ENCODE peak calls at places on chromosomes 4 and X, in five cellular contexts. T is sigmoid colon, V is uterus, B is Peyer's patch, X is cardiac muscle cell. F is an unnamed sample. For H3K4me1 and H3K9me3, the result is how much of the 10 kb centered on the place peaks cover.

GRCh38 chrX:10496345-10496965 is 123.9 kb downstream of the MID1 start:
- DNase-seq in X (no peak), V (no peak), T (no peak), B (no peak), F (no peak)

GRCh38 chr4:27308379-27308778 is 447.7 kb downstream of the STIM2 start:
- DNase-seq in V (no peak), X (no peak), B (no peak), T (no peak), F (no peak)

GRCh38 chr4:61276034-61276433 is 75.9 kb downstream of the ADGRL3 start:
- DNase-seq in V (no peak), T (no peak), B (no peak), X (no peak), F (no peak)

GRCh38 chr4:55426518-55426917 is 30.8 kb downstream of the TMEM165 start:
- DNase-seq in X (no peak), T (no peak), B (no peak), V (no peak), F (no peak)

GRCh38 chr4:37977471-37978452 is 17.6 kb downstream of the PTTG2 start:
- DNase-seq in B (peak), T (peak), X (peak), V (peak), F (peak)

GRCh38 chr4:40308528-40309122 is 26.5 kb upstream of the CHRNA9 start:
- DNase-seq in T (no peak), V (no peak), B (no peak), X (no peak), F (no peak)

GRCh38 chrX:106730385-106730784 is 3.9 kb downstream of the RNF128 start:
- DNase-seq in V (no peak), B (no peak), X (no peak), T (no peak), F (no peak)

GRCh38 chr4:149223659-149224058 is 592.0 kb downstream of the IQCM start:
- DNase-seq in B (no peak), V (no peak), T (no peak), X (no peak), F (no peak)

GRCh38 chr4:18568600-18568999 is 547.0 kb upstream of the LCORL start:
- DNase-seq in V (no peak), T (no peak), B (no peak), X (peak), F (no peak)

GRCh38 chr4:60952921-60953320 is 247.2 kb upstream of the ADGRL3 start:
- DNase-seq in V (no peak), T (no peak), B (no peak), X (no peak), F (no peak)

GRCh38 chr4:13516315-13516860 is 27.9 kb downstream of the NKX3-2 start:
- DNase-seq in V (no peak), B (no peak), X (no peak), T (no peak), F (no peak)

GRCh38 chr4:105550641-105551040 is 1.8 kb upstream of the ARHGEF38 start:
- DNase-seq in X (no peak), T (no peak), V (no peak), B (no peak), F (no peak)

GRCh38 chr4:6746721-6747689 is 31.0 kb downstream of the BLOC1S4 start:
- DNase-seq in X (no peak), V (no peak), T (no peak), B (peak), F (peak)

GRCh38 chr4:41095973-41096372 is 118.4 kb downstream of the APBB2 start:
- DNase-seq in T (no peak), X (no peak), B (no peak), V (no peak), F (no peak)

GRCh38 chrX:110310896-110311295 is 7.0 kb downstream of the AMMECR1 start:
- DNase-seq in V (no peak), T (no peak), X (no peak), B (no peak), F (no peak)

GRCh38 chrX:41382699-41383645 is 49.0 kb downstream of the DDX3X start:
- DNase-seq in B (peak), T (no peak), V (no peak), X (no peak), F (no peak)

GRCh38 chr4:41203169-41203568 is 11.2 kb downstream of the APBB2 start:
- DNase-seq in V (no peak), T (no peak), X (no peak), B (no peak), F (no peak)

GRCh38 chr4:87017580-87018061 is 82.8 kb downstream of the AFF1 start:
- DNase-seq in T (no peak), V (no peak), X (no peak), B (no peak), F (no peak)
- H3K4me1 ChIP-seq in T (half or more), V (under half), X (half or more), B (under half), F (under half)

GRCh38 chrX:154751669-154752271 is 893 bp upstream of the GAB3 start:
- DNase-seq in X (peak), B (no peak), V (no peak), T (no peak), F (no peak)
- H3K4me3 ChIP-seq in X (no peak), B (no peak), V (no peak), T (no peak), F (no peak)

GRCh38 chrX:55759478-55759877 is 41.9 kb downstream of the RRAGB start:
- DNase-seq in X (no peak), B (no peak), T (no peak), V (no peak), F (no peak)
- H3K9me3 ChIP-seq in X (under half), B (under half), T (under half), V (under half), F (under half)

DNA sequence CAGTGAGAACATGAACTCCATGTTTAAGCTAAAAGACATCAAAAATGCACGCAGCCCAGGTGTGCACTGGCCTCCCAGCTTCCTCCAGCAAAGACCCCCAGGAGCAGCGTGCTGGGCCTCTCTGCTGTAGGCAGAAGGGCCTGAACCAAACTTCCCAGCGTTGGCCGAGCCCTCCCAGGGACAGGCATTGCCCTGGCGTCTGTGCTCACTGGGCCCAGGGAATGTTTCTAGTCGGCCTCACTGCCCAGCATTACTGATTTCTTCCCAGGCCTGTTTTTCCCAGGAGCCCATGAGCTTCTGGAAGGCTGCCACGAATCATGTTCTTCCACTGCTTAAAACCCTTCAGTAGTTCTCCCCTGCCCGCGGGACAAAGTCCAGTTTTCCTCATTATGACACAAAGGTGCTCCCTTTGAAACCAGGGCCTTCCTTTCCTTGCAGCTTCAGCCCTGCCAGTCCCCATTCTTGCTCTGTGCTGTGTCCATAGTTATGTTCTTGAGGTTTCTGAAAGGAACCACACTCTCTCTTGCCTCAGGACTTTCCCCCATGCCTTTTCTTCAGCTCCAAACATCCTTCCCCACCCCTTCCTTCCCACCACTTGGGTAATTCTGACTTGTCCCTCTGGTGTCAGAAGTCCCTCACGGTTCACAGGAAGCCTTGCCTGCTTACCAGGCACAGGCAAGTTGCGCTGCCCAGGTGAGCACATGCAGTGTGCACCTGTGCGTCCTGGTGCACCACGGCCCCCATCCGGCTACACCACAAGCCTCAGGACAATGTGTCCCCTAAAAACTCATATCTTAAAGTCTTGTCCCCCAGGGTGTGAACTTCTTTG is 93.4 kb upstream of the ENPP6 start:
- DNase-seq in X (no peak), B (peak), T (no peak), V (no peak), F (peak)
- H3K4me1 ChIP-seq in X (under half), B (under half), T (under half), V (under half), F (under half)

GRCh38 chr4:110621839-110622751 is 782 bp downstream of the PITX2 start:
- DNase-seq in X (no peak), T (no peak), V (no peak), B (peak), F (no peak)
- H3K4me3 ChIP-seq in X (peak), T (peak), V (no peak), B (peak), F (peak)

GRCh38 chr4:205097-205756 is 80.9 kb downstream of the ZNF718 start:
- DNase-seq in V (no peak), T (no peak), X (no peak), B (no peak), F (peak)
- H3K9me3 ChIP-seq in V (under half), T (under half), X (under half), B (under half), F (under half)

GRCh38 chr4:147811878-147812277 is 80.0 kb downstream of the ARHGAP10 start:
- DNase-seq in B (no peak), V (no peak), X (no peak), T (no peak), F (no peak)

GRCh38 chr4:147813107-147813773 is 81.4 kb downstream of the ARHGAP10 start:
- DNase-seq in V (no peak), B (no peak), T (no peak), X (no peak), F (peak)

GRCh38 chr4:147808447-147808846 is 76.6 kb downstream of the ARHGAP10 start:
- DNase-seq in B (no peak), V (no peak), X (no peak), T (no peak), F (no peak)

GRCh38 chr4:147814334-147814733 is 82.4 kb downstream of the ARHGAP10 start:
- DNase-seq in T (no peak), V (no peak), B (no peak), X (no peak), F (no peak)

GRCh38 chr4:147809171-147809570 is 77.3 kb downstream of the ARHGAP10 start:
- DNase-seq in B (no peak), T (no peak), V (no peak), X (no peak), F (no peak)
- H3K4me1 ChIP-seq in B (under half), T (half or more), V (under half), X (under half), F (under half)

DNA sequence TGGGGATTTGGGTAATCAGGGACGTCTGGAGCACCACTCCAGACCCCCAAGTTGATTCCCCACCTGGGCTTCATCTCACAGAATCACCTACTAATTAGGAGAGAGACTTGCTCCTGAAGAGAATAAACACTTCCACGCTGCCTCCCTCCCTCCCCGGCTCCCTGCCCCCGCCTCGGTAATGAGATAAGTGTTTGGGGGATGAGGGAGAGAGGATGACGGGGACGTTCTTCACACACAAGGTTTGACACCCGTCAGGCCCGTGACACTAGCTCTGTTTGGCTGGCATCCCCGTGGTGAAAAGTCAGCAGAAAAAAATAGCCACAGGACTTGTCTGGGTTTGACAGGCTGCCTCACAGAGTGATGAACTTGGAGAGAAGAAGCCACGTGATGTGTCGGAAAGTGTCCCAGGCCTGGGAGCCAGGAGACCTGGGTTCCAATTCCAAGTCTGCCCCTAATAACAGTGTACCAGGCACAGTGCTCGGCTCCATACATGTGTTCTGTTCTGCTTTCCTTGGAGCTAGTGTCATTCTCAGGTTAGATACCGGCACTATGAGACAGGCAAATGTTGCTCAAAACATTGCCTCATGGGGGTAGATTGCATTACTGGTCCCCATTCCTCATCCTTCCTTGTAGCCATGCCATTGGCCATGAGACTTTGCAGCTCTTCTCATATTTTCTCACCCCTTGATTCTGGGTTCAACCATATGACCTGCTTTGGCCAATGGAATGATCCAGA is 578.0 kb downstream of the BCOR start:
- DNase-seq in V (no peak), T (no peak), B (no peak), X (no peak), F (peak)
- H3K4me3 ChIP-seq in V (no peak), T (no peak), B (no peak), X (no peak), F (no peak)

F was measured in right cardiac atrium.